ENCODE peak calls at places on chromosomes 16 and 17, in four cellular contexts. One of them, this sample, is unnamed. For H3K36me3, the result is how much of the 10 kb centered on the place peaks cover.

GRCh38 chr17:44134752-44135568 is 6.8 kb upstream of the HROB start:
- DNase-seq in neuronal stem cell: no peak
- DNase-seq in effector memory CD4-positive, alpha-beta T cell: no peak
- DNase-seq in heart left ventricle: no peak
- DNase-seq in this sample: no peak

GRCh38 chr17:19812407-19812806 is 55.3 kb downstream of the ULK2 start:
- DNase-seq in neuronal stem cell: no peak
- DNase-seq in effector memory CD4-positive, alpha-beta T cell: no peak
- DNase-seq in heart left ventricle: no peak
- DNase-seq in this sample: no peak

GRCh38 chr17:21019976-21020575 is 22.7 kb downstream of the USP22 start:
- DNase-seq in neuronal stem cell: no peak
- DNase-seq in heart left ventricle: no peak
- DNase-seq in effector memory CD4-positive, alpha-beta T cell: peak
- DNase-seq in this sample: no peak

GRCh38 chr16:19521471-19522368 is at the start of gene GDE1:
- DNase-seq in neuronal stem cell: peak
- DNase-seq in effector memory CD4-positive, alpha-beta T cell: peak
- DNase-seq in heart left ventricle: peak
- DNase-seq in this sample: peak

GRCh38 chr17:12789976-12790805 is 893 bp downstream of the ARHGAP44 start:
- DNase-seq in heart left ventricle: no peak
- DNase-seq in effector memory CD4-positive, alpha-beta T cell: no peak
- DNase-seq in neuronal stem cell: peak
- DNase-seq in this sample: peak

GRCh38 chr16:81717662-81718189 is 61.4 kb upstream of the PLCG2 start:
- DNase-seq in effector memory CD4-positive, alpha-beta T cell: no peak
- DNase-seq in heart left ventricle: no peak
- DNase-seq in neuronal stem cell: no peak
- DNase-seq in this sample: no peak

GRCh38 chr17:9241371-9241712 is 220.0 kb downstream of the NTN1 start:
- DNase-seq in effector memory CD4-positive, alpha-beta T cell: no peak
- DNase-seq in neuronal stem cell: no peak
- DNase-seq in heart left ventricle: peak
- DNase-seq in this sample: no peak

GRCh38 chr17:68197091-68197996 is 50.5 kb upstream of the AMZ2 start:
- DNase-seq in neuronal stem cell: no peak
- DNase-seq in effector memory CD4-positive, alpha-beta T cell: no peak
- DNase-seq in heart left ventricle: peak
- DNase-seq in this sample: no peak

GRCh38 chr17:36705651-36706436 is 104.5 kb downstream of the MRM1 start:
- DNase-seq in neuronal stem cell: no peak
- DNase-seq in heart left ventricle: no peak
- DNase-seq in effector memory CD4-positive, alpha-beta T cell: peak
- DNase-seq in this sample: peak

GRCh38 chr16:23709536-23709935 is 3.5 kb downstream of the ERN2 start:
- DNase-seq in neuronal stem cell: no peak
- DNase-seq in heart left ventricle: no peak
- DNase-seq in effector memory CD4-positive, alpha-beta T cell: no peak
- DNase-seq in this sample: no peak

GRCh38 chr17:81194941-81195901 is 27.5 kb downstream of the CEP131 start:
- DNase-seq in heart left ventricle: peak
- DNase-seq in neuronal stem cell: no peak
- DNase-seq in effector memory CD4-positive, alpha-beta T cell: no peak
- DNase-seq in this sample: no peak

GRCh38 chr17:19742495-19742894 is 5.6 kb downstream of the ALDH3A1 start:
- DNase-seq in effector memory CD4-positive, alpha-beta T cell: no peak
- DNase-seq in neuronal stem cell: no peak
- DNase-seq in heart left ventricle: no peak
- DNase-seq in this sample: no peak

GRCh38 chr16:70156207-70156978 is 17.2 kb upstream of the CLEC18C start:
- DNase-seq in neuronal stem cell: no peak
- DNase-seq in heart left ventricle: no peak
- DNase-seq in effector memory CD4-positive, alpha-beta T cell: no peak
- DNase-seq in this sample: no peak

GRCh38 chr17:17633310-17633709 is 41.8 kb upstream of the PEMT start:
- DNase-seq in neuronal stem cell: no peak
- DNase-seq in heart left ventricle: no peak
- DNase-seq in effector memory CD4-positive, alpha-beta T cell: no peak
- DNase-seq in this sample: no peak

GRCh38 chr16:24538756-24539294 is 541 bp upstream of the RBBP6 start:
- DNase-seq in neuronal stem cell: no peak
- DNase-seq in heart left ventricle: no peak
- DNase-seq in effector memory CD4-positive, alpha-beta T cell: no peak
- DNase-seq in this sample: no peak

GRCh38 chr16:4409081-4409932 is 7.1 kb downstream of the CORO7 start:
- DNase-seq in heart left ventricle: no peak
- DNase-seq in neuronal stem cell: no peak
- DNase-seq in effector memory CD4-positive, alpha-beta T cell: no peak
- DNase-seq in this sample: no peak

GRCh38 chr17:10072556-10072955 is 125.8 kb downstream of the GAS7 start:
- DNase-seq in neuronal stem cell: no peak
- DNase-seq in effector memory CD4-positive, alpha-beta T cell: no peak
- DNase-seq in heart left ventricle: no peak
- DNase-seq in this sample: no peak

GRCh38 chr16:49651226-49651625 is 204.7 kb downstream of the ZNF423 start:
- DNase-seq in effector memory CD4-positive, alpha-beta T cell: no peak
- DNase-seq in heart left ventricle: no peak
- DNase-seq in neuronal stem cell: no peak
- DNase-seq in this sample: no peak

GRCh38 chr16:28064150-28064549 is 636 bp upstream of the GSG1L start:
- DNase-seq in effector memory CD4-positive, alpha-beta T cell: no peak
- DNase-seq in heart left ventricle: no peak
- DNase-seq in neuronal stem cell: no peak
- DNase-seq in this sample: no peak

GRCh38 chr16:71214771-71215381 is 15.6 kb downstream of the HYDIN start:
- DNase-seq in neuronal stem cell: no peak
- DNase-seq in effector memory CD4-positive, alpha-beta T cell: no peak
- DNase-seq in heart left ventricle: no peak
- DNase-seq in this sample: no peak

GRCh38 chr17:69677130-69677529 is 262.6 kb downstream of the MAP2K6 start:
- DNase-seq in effector memory CD4-positive, alpha-beta T cell: no peak
- DNase-seq in neuronal stem cell: no peak
- DNase-seq in heart left ventricle: no peak
- DNase-seq in this sample: no peak

GRCh38 chr17:45143767-45144198 is 4.5 kb upstream of the HEXIM1 start:
- DNase-seq in effector memory CD4-positive, alpha-beta T cell: no peak
- DNase-seq in neuronal stem cell: no peak
- DNase-seq in heart left ventricle: peak
- DNase-seq in this sample: peak

GRCh38 chr17:11296994-11297393 is 56.0 kb downstream of the SHISA6 start:
- DNase-seq in effector memory CD4-positive, alpha-beta T cell: no peak
- DNase-seq in heart left ventricle: no peak
- DNase-seq in neuronal stem cell: peak
- DNase-seq in this sample: no peak

GRCh38 chr16:87956771-87957279 is 5.6 kb downstream of the BANP start:
- DNase-seq in heart left ventricle: no peak
- DNase-seq in neuronal stem cell: no peak
- DNase-seq in effector memory CD4-positive, alpha-beta T cell: no peak
- DNase-seq in this sample: no peak

GRCh38 chr17:43033947-43034622 is 9.1 kb downstream of the RND2 start:
- DNase-seq in effector memory CD4-positive, alpha-beta T cell: no peak
- DNase-seq in neuronal stem cell: peak
- DNase-seq in heart left ventricle: no peak
- DNase-seq in this sample: no peak

GRCh38 chr16:55655709-55656694 is at the start of gene SLC6A2:
- DNase-seq in neuronal stem cell: peak
- DNase-seq in effector memory CD4-positive, alpha-beta T cell: no peak
- DNase-seq in heart left ventricle: no peak
- DNase-seq in this sample: no peak

GRCh38 chr17:82781894-82782274 is 30.0 kb downstream of the TBCD start:
- DNase-seq in heart left ventricle: peak
- DNase-seq in neuronal stem cell: peak
- DNase-seq in effector memory CD4-positive, alpha-beta T cell: peak
- DNase-seq in this sample: peak
- H3K27ac ChIP-seq in heart left ventricle: peak
- H3K27ac ChIP-seq in neuronal stem cell: no peak
- H3K27ac ChIP-seq in effector memory CD4-positive, alpha-beta T cell: no peak
- H3K27ac ChIP-seq in this sample: peak

GRCh38 chr17:7222093-7222971 is 2.6 kb downstream of the ACADVL start:
- DNase-seq in neuronal stem cell: no peak
- DNase-seq in effector memory CD4-positive, alpha-beta T cell: no peak
- DNase-seq in heart left ventricle: no peak
- DNase-seq in this sample: no peak
- H3K36me3 ChIP-seq in neuronal stem cell: half or more
- H3K36me3 ChIP-seq in effector memory CD4-positive, alpha-beta T cell: under half
- H3K36me3 ChIP-seq in heart left ventricle: under half
- H3K36me3 ChIP-seq in this sample: under half

GRCh38 chr16:275786-276232 is at the start of gene RGS11:
- DNase-seq in effector memory CD4-positive, alpha-beta T cell: no peak
- DNase-seq in neuronal stem cell: no peak
- DNase-seq in heart left ventricle: no peak
- DNase-seq in this sample: no peak
- H3K4me3 ChIP-seq in effector memory CD4-positive, alpha-beta T cell: peak
- H3K4me3 ChIP-seq in neuronal stem cell: peak
- H3K4me3 ChIP-seq in heart left ventricle: peak
- H3K4me3 ChIP-seq in this sample: no peak

DNA sequence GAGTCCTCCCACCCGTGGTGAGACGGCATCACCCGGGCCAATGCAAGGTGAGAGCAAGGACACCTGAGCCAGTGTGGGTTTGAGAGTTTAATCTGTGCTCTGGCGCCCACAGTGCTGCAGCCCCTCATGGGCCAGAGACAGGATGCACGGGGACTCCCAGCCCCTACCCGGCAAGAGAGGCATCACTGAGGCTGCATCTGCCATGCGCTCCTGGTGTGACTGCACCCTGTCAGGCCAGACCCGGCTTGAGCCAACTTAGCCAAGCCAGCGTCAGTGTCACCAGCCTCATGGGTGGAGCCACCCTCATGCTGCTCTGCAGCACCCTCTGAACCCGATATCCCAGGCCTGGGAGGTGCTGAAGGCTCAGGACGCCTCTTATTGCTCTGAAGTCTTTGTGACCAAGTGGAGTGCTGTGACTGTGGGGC is 1.3 kb upstream of the BRICD5 start:
- DNase-seq in neuronal stem cell: no peak
- DNase-seq in effector memory CD4-positive, alpha-beta T cell: no peak
- DNase-seq in heart left ventricle: no peak
- DNase-seq in this sample: no peak
- H3K27ac ChIP-seq in neuronal stem cell: no peak
- H3K27ac ChIP-seq in effector memory CD4-positive, alpha-beta T cell: no peak
- H3K27ac ChIP-seq in heart left ventricle: peak
- H3K27ac ChIP-seq in this sample: peak

GRCh38 chr16:31185339-31185738 is 5.4 kb downstream of the FUS start:
- DNase-seq in effector memory CD4-positive, alpha-beta T cell: no peak
- DNase-seq in neuronal stem cell: no peak
- DNase-seq in heart left ventricle: no peak
- DNase-seq in this sample: no peak

GRCh38 chr16:31187808-31188189 is 7.9 kb downstream of the FUS start:
- DNase-seq in neuronal stem cell: no peak
- DNase-seq in heart left ventricle: no peak
- DNase-seq in effector memory CD4-positive, alpha-beta T cell: no peak
- DNase-seq in this sample: no peak

GRCh38 chr16:31186930-31187807 is 7.2 kb downstream of the FUS start:
- DNase-seq in neuronal stem cell: no peak
- DNase-seq in effector memory CD4-positive, alpha-beta T cell: no peak
- DNase-seq in heart left ventricle: no peak
- DNase-seq in this sample: no peak

GRCh38 chr16:31184888-31185287 is 4.9 kb downstream of the FUS start:
- DNase-seq in heart left ventricle: no peak
- DNase-seq in effector memory CD4-positive, alpha-beta T cell: no peak
- DNase-seq in neuronal stem cell: no peak
- DNase-seq in this sample: no peak

GRCh38 chr16:31186176-31186575 is 6.2 kb downstream of the FUS start:
- DNase-seq in heart left ventricle: no peak
- DNase-seq in effector memory CD4-positive, alpha-beta T cell: no peak
- DNase-seq in neuronal stem cell: no peak
- DNase-seq in this sample: no peak
- H3K36me3 ChIP-seq in heart left ventricle: under half
- H3K36me3 ChIP-seq in effector memory CD4-positive, alpha-beta T cell: half or more
- H3K36me3 ChIP-seq in neuronal stem cell: half or more
- H3K36me3 ChIP-seq in this sample: half or more

This sample was measured in body of pancreas.